ENCODE peak calls at places on chromosomes 4 and X, in seven cellular contexts. One of them, this sample, is unnamed.

GRCh38 chr4:181194096-181194495 is 1049.1 kb upstream of the TENM3 start:
- DNase-seq in AG20443: no peak
- DNase-seq in body of pancreas: no peak
- DNase-seq in NCI-H2029 treated with DMSO at 0.1 percent for 48 hours: no peak
- DNase-seq in HT1080: peak
- DNase-seq in mucosa of gallbladder: no peak
- DNase-seq in AG10803: no peak
- DNase-seq in this sample: no peak

GRCh38 chrX:40474205-40474626 is 106.6 kb upstream of the ATP6AP2 start:
- DNase-seq in AG20443: peak
- DNase-seq in body of pancreas: peak
- DNase-seq in NCI-H2029 treated with DMSO at 0.1 percent for 48 hours: no peak
- DNase-seq in HT1080: no peak
- DNase-seq in mucosa of gallbladder: peak
- DNase-seq in AG10803: peak
- DNase-seq in this sample: no peak

GRCh38 chr4:150867148-150867547 is 147.9 kb downstream of the LRBA start:
- DNase-seq in AG20443: peak
- DNase-seq in body of pancreas: peak
- DNase-seq in NCI-H2029 treated with DMSO at 0.1 percent for 48 hours: peak
- DNase-seq in HT1080: peak
- DNase-seq in mucosa of gallbladder: peak
- DNase-seq in AG10803: peak
- DNase-seq in this sample: peak

GRCh38 chr4:112153222-112153791 is 8.1 kb downstream of the FAM241A start:
- DNase-seq in AG20443: no peak
- DNase-seq in body of pancreas: no peak
- DNase-seq in NCI-H2029 treated with DMSO at 0.1 percent for 48 hours: no peak
- DNase-seq in HT1080: no peak
- DNase-seq in mucosa of gallbladder: no peak
- DNase-seq in AG10803: no peak
- DNase-seq in this sample: no peak

GRCh38 chr4:184448828-184449227 is 25.5 kb downstream of the IRF2 start:
- DNase-seq in AG20443: peak
- DNase-seq in body of pancreas: no peak
- DNase-seq in NCI-H2029 treated with DMSO at 0.1 percent for 48 hours: peak
- DNase-seq in HT1080: no peak
- DNase-seq in mucosa of gallbladder: peak
- DNase-seq in AG10803: peak
- DNase-seq in this sample: no peak

GRCh38 chr4:37188100-37188499 is 56.4 kb upstream of the NWD2 start:
- DNase-seq in AG20443: no peak
- DNase-seq in body of pancreas: no peak
- DNase-seq in NCI-H2029 treated with DMSO at 0.1 percent for 48 hours: no peak
- DNase-seq in HT1080: no peak
- DNase-seq in mucosa of gallbladder: no peak
- DNase-seq in AG10803: no peak
- DNase-seq in this sample: no peak

GRCh38 chr4:120155287-120155686 is 88.6 kb upstream of the MAD2L1 start:
- DNase-seq in AG20443: no peak
- DNase-seq in body of pancreas: no peak
- DNase-seq in NCI-H2029 treated with DMSO at 0.1 percent for 48 hours: no peak
- DNase-seq in HT1080: no peak
- DNase-seq in mucosa of gallbladder: no peak
- DNase-seq in AG10803: peak
- DNase-seq in this sample: no peak

GRCh38 chrX:153065389-153065788 is 6.9 kb upstream of the PNMA6A start:
- DNase-seq in AG20443: peak
- DNase-seq in body of pancreas: no peak
- DNase-seq in NCI-H2029 treated with DMSO at 0.1 percent for 48 hours: no peak
- DNase-seq in HT1080: no peak
- DNase-seq in mucosa of gallbladder: no peak
- DNase-seq in AG10803: no peak
- DNase-seq in this sample: no peak

GRCh38 chrX:148135738-148136137 is 154.6 kb downstream of the FMR1NB start:
- DNase-seq in AG20443: peak
- DNase-seq in body of pancreas: peak
- DNase-seq in NCI-H2029 treated with DMSO at 0.1 percent for 48 hours: no peak
- DNase-seq in HT1080: peak
- DNase-seq in mucosa of gallbladder: peak
- DNase-seq in AG10803: peak
- DNase-seq in this sample: no peak

GRCh38 chrX:39969099-39969825 is 128.5 kb downstream of the BCOR start:
- DNase-seq in AG20443: no peak
- DNase-seq in body of pancreas: no peak
- DNase-seq in NCI-H2029 treated with DMSO at 0.1 percent for 48 hours: peak
- DNase-seq in HT1080: no peak
- DNase-seq in mucosa of gallbladder: no peak
- DNase-seq in AG10803: no peak
- DNase-seq in this sample: no peak

GRCh38 chr4:154779362-154779947 is 1.6 kb upstream of the RBM46 start:
- DNase-seq in AG20443: peak
- DNase-seq in body of pancreas: no peak
- DNase-seq in NCI-H2029 treated with DMSO at 0.1 percent for 48 hours: no peak
- DNase-seq in HT1080: peak
- DNase-seq in mucosa of gallbladder: no peak
- DNase-seq in AG10803: peak
- DNase-seq in this sample: no peak

GRCh38 chr4:119517361-119518229 is 111.0 kb downstream of the PDE5A start:
- DNase-seq in AG20443: peak
- DNase-seq in body of pancreas: no peak
- DNase-seq in NCI-H2029 treated with DMSO at 0.1 percent for 48 hours: no peak
- DNase-seq in HT1080: no peak
- DNase-seq in mucosa of gallbladder: no peak
- DNase-seq in AG10803: peak
- DNase-seq in this sample: peak

GRCh38 chrX:23855569-23855968 is 52.2 kb downstream of the APOO start:
- DNase-seq in AG20443: no peak
- DNase-seq in body of pancreas: no peak
- DNase-seq in NCI-H2029 treated with DMSO at 0.1 percent for 48 hours: no peak
- DNase-seq in HT1080: no peak
- DNase-seq in mucosa of gallbladder: no peak
- DNase-seq in AG10803: no peak
- DNase-seq in this sample: no peak

GRCh38 chr4:13783800-13784411 is 156.4 kb upstream of the BOD1L1 start:
- DNase-seq in AG20443: no peak
- DNase-seq in body of pancreas: no peak
- DNase-seq in NCI-H2029 treated with DMSO at 0.1 percent for 48 hours: no peak
- DNase-seq in HT1080: peak
- DNase-seq in mucosa of gallbladder: no peak
- DNase-seq in AG10803: no peak
- DNase-seq in this sample: no peak

GRCh38 chrX:110145854-110146253 is 142.9 kb downstream of the TMEM164 start:
- DNase-seq in AG20443: peak
- DNase-seq in body of pancreas: no peak
- DNase-seq in NCI-H2029 treated with DMSO at 0.1 percent for 48 hours: no peak
- DNase-seq in HT1080: peak
- DNase-seq in mucosa of gallbladder: peak
- DNase-seq in AG10803: peak
- DNase-seq in this sample: no peak

GRCh38 chrX:118216086-118216485 is 99.5 kb upstream of the KLHL13 start:
- DNase-seq in AG20443: no peak
- DNase-seq in body of pancreas: no peak
- DNase-seq in NCI-H2029 treated with DMSO at 0.1 percent for 48 hours: no peak
- DNase-seq in HT1080: peak
- DNase-seq in mucosa of gallbladder: no peak
- DNase-seq in AG10803: no peak
- DNase-seq in this sample: no peak

GRCh38 chrX:20680998-20681397 is 414.3 kb upstream of the RPS6KA3 start:
- DNase-seq in AG20443: peak
- DNase-seq in body of pancreas: no peak
- DNase-seq in NCI-H2029 treated with DMSO at 0.1 percent for 48 hours: no peak
- DNase-seq in HT1080: no peak
- DNase-seq in mucosa of gallbladder: no peak
- DNase-seq in AG10803: peak
- DNase-seq in this sample: peak

GRCh38 chr4:168522371-168522770 is 25.5 kb downstream of the PALLD start:
- DNase-seq in AG20443: no peak
- DNase-seq in body of pancreas: no peak
- DNase-seq in NCI-H2029 treated with DMSO at 0.1 percent for 48 hours: no peak
- DNase-seq in HT1080: no peak
- DNase-seq in mucosa of gallbladder: no peak
- DNase-seq in AG10803: no peak
- DNase-seq in this sample: no peak

GRCh38 chr4:3385719-3386440 is 55.9 kb upstream of the HGFAC start:
- DNase-seq in AG20443: no peak
- DNase-seq in body of pancreas: no peak
- DNase-seq in NCI-H2029 treated with DMSO at 0.1 percent for 48 hours: no peak
- DNase-seq in HT1080: no peak
- DNase-seq in mucosa of gallbladder: no peak
- DNase-seq in AG10803: no peak
- DNase-seq in this sample: no peak